ENCODE peak calls at places on chromosome 2, in six cellular contexts. S is neural progenitor cell; N is non-pigmented ciliary epithelial cell; Z is iris pigment epithelial cell; B is effector CD4-positive, alpha-beta T cell; O is uterus. K is an unnamed sample.

GRCh38 chr2:115083216-115083615 is 640.8 kb downstream of the DPP10 start:
- DNase-seq in O (no peak), Z (no peak), S (peak), B (no peak), N (no peak), K (no peak)

GRCh38 chr2:98560256-98560771 is 48.0 kb downstream of the COA5 start:
- DNase-seq in O (no peak), B (no peak), S (no peak), Z (peak), N (peak), K (no peak)

GRCh38 chr2:229339613-229340012 is 68.5 kb upstream of the PID1 start:
- DNase-seq in Z (peak), S (no peak), N (no peak), B (no peak), O (no peak), K (no peak)

GRCh38 chr2:122114421-122114820 is 359.0 kb downstream of the TSN start:
- DNase-seq in B (no peak), O (no peak), N (no peak), Z (no peak), S (no peak), K (no peak)

GRCh38 chr2:142722569-142722968 is 154.9 kb upstream of the KYNU start:
- DNase-seq in Z (peak), B (no peak), O (no peak), S (no peak), N (no peak), K (no peak)

GRCh38 chr2:109222825-109223471 is 93.9 kb downstream of the SH3RF3 start:
- DNase-seq in N (no peak), B (no peak), Z (no peak), O (no peak), S (peak), K (no peak)

GRCh38 chr2:104872866-104873688 is 19.2 kb downstream of the POU3F3 start:
- DNase-seq in B (no peak), S (peak), Z (peak), O (no peak), N (peak), K (peak)

GRCh38 chr2:64331430-64331700 is 122.6 kb upstream of the LGALSL start:
- DNase-seq in B (no peak), Z (no peak), O (no peak), S (peak), N (no peak), K (no peak)

GRCh38 chr2:636649-637405 is 40.4 kb downstream of the TMEM18 start:
- DNase-seq in S (peak), N (peak), Z (peak), B (peak), O (peak), K (peak)

GRCh38 chr2:8413589-8414135 is 268.2 kb upstream of the ID2 start:
- DNase-seq in Z (no peak), S (no peak), N (no peak), O (peak), B (no peak), K (no peak)

GRCh38 chr2:18445412-18446320 is 114.8 kb downstream of the RDH14 start:
- DNase-seq in N (no peak), O (peak), S (no peak), B (no peak), Z (no peak), K (no peak)

GRCh38 chr2:43538034-43538670 is 57.7 kb downstream of the THADA start:
- DNase-seq in Z (no peak), B (no peak), S (no peak), O (no peak), N (no peak), K (no peak)

GRCh38 chr2:38098351-38099095 is 22.6 kb upstream of the CYP1B1 start:
- DNase-seq in N (no peak), Z (no peak), S (no peak), O (no peak), B (no peak), K (no peak)

GRCh38 chr2:167052825-167053224 is 164.5 kb downstream of the XIRP2 start:
- DNase-seq in S (no peak), Z (peak), B (no peak), N (peak), O (no peak), K (no peak)

GRCh38 chr2:185433824-185434223 is 304.8 kb upstream of the FSIP2 start:
- DNase-seq in S (no peak), B (no peak), N (peak), Z (peak), O (no peak), K (no peak)

GRCh38 chr2:133157141-133157540 is 411.1 kb downstream of the NCKAP5 start:
- DNase-seq in Z (no peak), O (no peak), B (no peak), S (no peak), N (no peak), K (no peak)

GRCh38 chr2:37797081-37797480 is 125.6 kb upstream of the CDC42EP3 start:
- DNase-seq in Z (peak), N (no peak), O (no peak), S (no peak), B (no peak), K (no peak)

GRCh38 chr2:8535821-8536685 is 145.8 kb upstream of the ID2 start:
- DNase-seq in O (peak), B (no peak), S (no peak), N (no peak), Z (no peak), K (no peak)

GRCh38 chr2:189466656-189467055 is 25.4 kb downstream of the WDR75 start:
- DNase-seq in Z (peak), B (no peak), N (no peak), O (no peak), S (peak), K (peak)

GRCh38 chr2:196365923-196366322 is 194.5 kb upstream of the STK17B start:
- DNase-seq in S (no peak), B (no peak), O (no peak), Z (no peak), N (no peak), K (no peak)

GRCh38 chr2:160836755-160837154 is 323.5 kb upstream of the TANK start:
- DNase-seq in B (no peak), Z (peak), N (peak), S (no peak), O (no peak), K (peak)

GRCh38 chr2:207423886-207424285 is 105.9 kb upstream of the CREB1 start:
- DNase-seq in N (peak), B (no peak), O (no peak), S (no peak), Z (peak), K (no peak)

GRCh38 chr2:235599596-235600338 is 105.9 kb downstream of the AGAP1 start:
- DNase-seq in O (no peak), S (no peak), Z (no peak), N (no peak), B (no peak), K (no peak)

GRCh38 chr2:152573168-152573567 is 144.1 kb downstream of the PRPF40A start:
- DNase-seq in B (no peak), N (peak), Z (peak), S (no peak), O (no peak), K (no peak)

GRCh38 chr2:105404736-105405135 is 5.9 kb upstream of the FHL2 start:
- DNase-seq in B (no peak), Z (no peak), S (no peak), N (no peak), O (no peak), K (no peak)

GRCh38 chr2:26018184-26018716 is 15.6 kb upstream of the RAB10 start:
- DNase-seq in Z (peak), B (no peak), N (peak), O (peak), S (peak), K (peak)

GRCh38 chr2:128736046-128736688 is 417.5 kb upstream of the HS6ST1 start:
- DNase-seq in S (no peak), Z (no peak), B (no peak), O (no peak), N (no peak), K (no peak)

K was measured in smooth muscle cell of the brain vasculature.